ENCODE peak calls at places on chromosome 14, in six cellular contexts. I, E, C, K, J and A are unnamed samples.

GRCh38 chr14:83594874-83595273 is 1935.1 kb upstream of the FLRT2 start:
- DNase-seq in E (no peak), J (no peak), K (peak), C (no peak), I (no peak), A (no peak)

GRCh38 chr14:54902143-54902520 is 494 bp downstream of the GCH1 start:
- DNase-seq in I (peak), C (peak), E (peak), J (peak), K (peak), A (peak)

GRCh38 chr14:80278293-80279037 is 67.2 kb upstream of the DIO2 start:
- DNase-seq in J (no peak), K (no peak), C (peak), I (peak), E (peak), A (no peak)

GRCh38 chr14:104687601-104688504 is 1.6 kb upstream of the INF2 start:
- DNase-seq in E (peak), J (no peak), I (peak), K (peak), C (peak), A (peak)

GRCh38 chr14:84963518-84963917 is 566.4 kb upstream of the FLRT2 start:
- DNase-seq in E (peak), J (no peak), K (no peak), C (no peak), I (no peak), A (no peak)

GRCh38 chr14:102914474-102915291 is 7.8 kb upstream of the AMN start:
- DNase-seq in C (no peak), E (no peak), J (no peak), I (no peak), K (no peak), A (no peak)

GRCh38 chr14:29805415-29806123 is 122.1 kb downstream of the PRKD1 start:
- DNase-seq in J (no peak), E (peak), I (peak), C (peak), K (no peak), A (no peak)

GRCh38 chr14:60654303-60654925 is 5.1 kb upstream of the SIX1 start:
- DNase-seq in I (no peak), E (peak), C (no peak), J (no peak), K (peak), A (no peak)

GRCh38 chr14:96727490-96727889 is 69.7 kb upstream of the VRK1 start:
- DNase-seq in J (no peak), C (no peak), K (no peak), I (no peak), E (no peak), A (no peak)

GRCh38 chr14:42633504-42634095 is 1026.9 kb downstream of the LRFN5 start:
- DNase-seq in C (no peak), J (no peak), E (no peak), I (no peak), K (no peak), A (no peak)

GRCh38 chr14:85037411-85037810 is 492.5 kb upstream of the FLRT2 start:
- DNase-seq in J (no peak), C (no peak), I (no peak), K (no peak), E (no peak), A (no peak)

GRCh38 chr14:58978336-58978735 is 210.1 kb upstream of the DAAM1 start:
- DNase-seq in C (peak), I (no peak), J (no peak), K (no peak), E (no peak), A (no peak)

GRCh38 chr14:77241955-77242354 is 29.1 kb downstream of the NGB start:
- DNase-seq in J (no peak), C (no peak), I (no peak), E (no peak), K (peak), A (no peak)

GRCh38 chr14:54881235-54881760 is 21.3 kb downstream of the GCH1 start:
- DNase-seq in I (no peak), K (no peak), E (no peak), J (no peak), C (no peak), A (no peak)

GRCh38 chr14:29458547-29458946 is 469.1 kb downstream of the PRKD1 start:
- DNase-seq in C (no peak), E (no peak), K (no peak), I (no peak), J (no peak), A (no peak)

GRCh38 chr14:95832012-95832411 is 44.6 kb upstream of the TUNAR start:
- DNase-seq in E (no peak), C (no peak), K (no peak), J (no peak), I (no peak), A (no peak)

GRCh38 chr14:100025111-100025510 is 40.1 kb upstream of the EVL start:
- DNase-seq in J (no peak), K (peak), C (no peak), E (peak), I (peak), A (no peak)

GRCh38 chr14:44846232-44846824 is 115.4 kb downstream of the KLHL28 start:
- DNase-seq in E (peak), I (no peak), C (no peak), J (no peak), K (peak), A (no peak)

GRCh38 chr14:80364274-80364673 is 153.0 kb upstream of the DIO2 start:
- DNase-seq in E (peak), J (no peak), I (no peak), C (no peak), K (peak), A (no peak)

GRCh38 chr14:32711103-32711680 is 227.5 kb upstream of the NPAS3 start:
- DNase-seq in I (no peak), C (no peak), E (peak), K (peak), J (no peak), A (no peak)

GRCh38 chr14:61891251-61891650 is 129.0 kb downstream of the SNAPC1 start:
- DNase-seq in I (no peak), K (peak), J (no peak), E (no peak), C (no peak), A (no peak)

GRCh38 chr14:56491299-56492285 is 88.0 kb upstream of the TMEM260 start:
- DNase-seq in C (no peak), J (no peak), K (peak), E (peak), I (no peak), A (peak)

GRCh38 chr14:100709252-100709955 is 17.3 kb upstream of the DLK1 start:
- DNase-seq in E (peak), K (peak), I (no peak), C (no peak), J (no peak), A (no peak)

GRCh38 chr14:70934502-70935134 is 27.4 kb downstream of the PCNX1 start:
- DNase-seq in C (no peak), E (peak), J (no peak), K (no peak), I (no peak), A (no peak)

GRCh38 chr14:50837271-50837670 is 6.3 kb upstream of the NIN start:
- DNase-seq in J (no peak), I (no peak), K (no peak), E (no peak), C (no peak), A (no peak)

GRCh38 chr14:34710744-34711143 is 3.6 kb downstream of the CFL2 start:
- DNase-seq in C (no peak), J (no peak), I (no peak), E (no peak), K (no peak), A (no peak)

GRCh38 chr14:100832311-100832960 is 6.5 kb downstream of the MEG3 start:
- DNase-seq in C (no peak), E (no peak), J (no peak), I (no peak), K (peak), A (no peak)

GRCh38 chr14:94109915-94110250 is 653 bp upstream of the IFI27 start:
- DNase-seq in J (no peak), I (no peak), E (no peak), C (no peak), K (no peak), A (no peak)

GRCh38 chr14:32469388-32470160 is 140.5 kb downstream of the AKAP6 start:
- DNase-seq in E (peak), J (no peak), K (peak), I (no peak), C (no peak), A (no peak)

GRCh38 chr14:102749393-102749792 is 27.9 kb upstream of the TRAF3 start:
- DNase-seq in C (no peak), J (no peak), I (no peak), K (no peak), E (no peak), A (no peak)

GRCh38 chr14:88950069-88950468 is 125.6 kb downstream of the TTC8 start:
- DNase-seq in K (peak), C (no peak), E (no peak), J (no peak), I (no peak), A (no peak)

GRCh38 chr14:76763362-76764041 is 2.2 kb downstream of the VASH1 start:
- DNase-seq in I (no peak), J (no peak), E (no peak), K (no peak), C (peak), A (no peak)

GRCh38 chr14:70811578-70811977 is 2.3 kb upstream of the MAP3K9 start:
- DNase-seq in C (no peak), K (no peak), J (no peak), I (no peak), E (no peak), A (no peak)

GRCh38 chr14:98819132-98819866 is 452.7 kb downstream of the BCL11B start:
- DNase-seq in I (no peak), K (peak), J (no peak), C (no peak), E (peak), A (peak)

GRCh38 chr14:21467620-21468019 is 9.1 kb downstream of the RAB2B start:
- DNase-seq in K (no peak), E (no peak), J (no peak), C (no peak), I (no peak), A (no peak)

GRCh38 chr14:80388980-80389711 is 177.8 kb upstream of the DIO2 start:
- DNase-seq in I (no peak), E (no peak), C (no peak), J (no peak), K (no peak), A (no peak)

GRCh38 chr14:53894456-53894855 is 62.2 kb downstream of the BMP4 start:
- DNase-seq in J (no peak), K (no peak), C (no peak), E (no peak), I (no peak), A (no peak)

DNA sequence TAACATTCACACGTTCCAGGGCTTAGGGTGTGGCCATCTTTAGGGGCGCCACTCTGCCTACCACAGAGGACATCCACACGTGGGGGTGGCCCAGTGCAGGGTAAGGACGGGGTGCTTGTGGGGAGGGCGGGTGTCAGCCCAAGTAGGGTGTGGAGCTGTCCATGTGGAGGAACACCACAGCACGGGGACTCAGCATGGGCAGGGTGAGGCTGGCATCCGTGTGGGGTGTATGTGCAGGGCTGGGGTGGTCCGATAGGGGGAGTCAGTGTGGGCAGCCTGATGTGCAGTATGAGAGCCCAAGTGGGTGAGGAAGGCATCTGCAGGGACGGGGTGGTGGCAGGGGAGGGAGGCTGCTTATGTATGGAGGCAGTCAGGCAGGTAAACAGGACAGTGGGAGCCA is 17.7 kb downstream of the PSMC1 start:
- DNase-seq in I (no peak), E (no peak), K (no peak), J (no peak), C (no peak), A (no peak)
- TF ChIP-seq CTCF in I (no peak), E (no peak), K (peak), J (no peak), C (no peak), A (no peak)

GRCh38 chr14:52015411-52016030 is 26.2 kb downstream of the RTRAF start:
- DNase-seq in K (peak), E (peak), C (no peak), J (no peak), I (peak), A (no peak)
- TF ChIP-seq CTCF in K (peak), E (peak), C (peak), J (no peak), I (peak), A (peak)

GRCh38 chr14:69363055-69363454 is 35.0 kb downstream of the ERH start:
- DNase-seq in J (no peak), C (peak), I (no peak), E (peak), K (peak), A (no peak)
- TF ChIP-seq CTCF in J (no peak), C (peak), I (peak), E (peak), K (peak), A (peak)

DNA sequence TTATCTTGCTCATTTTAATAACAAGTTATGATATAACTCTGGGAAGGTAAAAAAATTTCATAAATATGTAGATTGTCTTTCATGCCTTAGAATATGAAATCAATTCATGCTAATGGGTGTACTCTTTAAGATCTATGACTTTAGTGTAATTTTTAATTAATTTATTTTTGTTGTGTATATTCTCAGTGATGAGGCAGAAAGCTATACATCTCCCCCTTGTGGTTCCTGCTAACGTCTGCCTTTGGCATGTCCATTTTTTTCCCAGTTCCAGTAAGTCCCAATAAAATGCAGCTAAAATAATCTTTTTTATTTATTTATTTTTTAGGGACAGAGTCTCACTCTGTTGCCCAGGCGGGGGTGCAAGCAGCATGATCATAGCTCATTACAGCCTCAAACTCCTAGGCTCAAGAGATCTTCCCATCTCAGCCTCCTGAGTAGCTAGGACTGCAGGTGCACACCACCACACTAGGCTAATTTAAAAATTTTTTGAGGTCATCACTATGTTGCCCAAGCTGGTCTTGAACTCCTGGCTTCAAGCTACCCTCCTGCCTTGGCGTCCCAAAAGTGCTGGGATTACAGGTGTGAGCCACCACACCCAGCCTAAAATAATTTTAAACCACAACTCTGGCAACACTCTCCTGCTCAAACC is 3.3 kb upstream of the CHURC1 start:
- DNase-seq in C (no peak), I (no peak), K (peak), E (peak), J (no peak), A (no peak)
- TF ChIP-seq CTCF in C (peak), I (peak), K (peak), E (peak), J (peak), A (peak)

GRCh38 chr14:74762917-74763802 is at the start of gene YLPM1:
- DNase-seq in J (peak), K (peak), C (peak), E (peak), I (peak), A (peak)
- TF ChIP-seq CTCF in J (peak), K (peak), C (peak), E (peak), I (peak), A (peak)

GRCh38 chr14:23301969-23302289 is 730 bp downstream of the PPP1R3E start:
- DNase-seq in C (no peak), J (no peak), I (no peak), E (no peak), K (no peak), A (no peak)

GRCh38 chr14:23299986-23300686 is 2.5 kb downstream of the PPP1R3E start:
- DNase-seq in C (no peak), I (no peak), K (no peak), J (no peak), E (no peak), A (no peak)

GRCh38 chr14:23300687-23301223 is 1.9 kb downstream of the PPP1R3E start:
- DNase-seq in I (no peak), J (peak), K (peak), E (peak), C (peak), A (no peak)

GRCh38 chr14:23301288-23301968 is 1.2 kb downstream of the PPP1R3E start:
- DNase-seq in J (peak), E (peak), I (peak), K (peak), C (peak), A (peak)

DNA sequence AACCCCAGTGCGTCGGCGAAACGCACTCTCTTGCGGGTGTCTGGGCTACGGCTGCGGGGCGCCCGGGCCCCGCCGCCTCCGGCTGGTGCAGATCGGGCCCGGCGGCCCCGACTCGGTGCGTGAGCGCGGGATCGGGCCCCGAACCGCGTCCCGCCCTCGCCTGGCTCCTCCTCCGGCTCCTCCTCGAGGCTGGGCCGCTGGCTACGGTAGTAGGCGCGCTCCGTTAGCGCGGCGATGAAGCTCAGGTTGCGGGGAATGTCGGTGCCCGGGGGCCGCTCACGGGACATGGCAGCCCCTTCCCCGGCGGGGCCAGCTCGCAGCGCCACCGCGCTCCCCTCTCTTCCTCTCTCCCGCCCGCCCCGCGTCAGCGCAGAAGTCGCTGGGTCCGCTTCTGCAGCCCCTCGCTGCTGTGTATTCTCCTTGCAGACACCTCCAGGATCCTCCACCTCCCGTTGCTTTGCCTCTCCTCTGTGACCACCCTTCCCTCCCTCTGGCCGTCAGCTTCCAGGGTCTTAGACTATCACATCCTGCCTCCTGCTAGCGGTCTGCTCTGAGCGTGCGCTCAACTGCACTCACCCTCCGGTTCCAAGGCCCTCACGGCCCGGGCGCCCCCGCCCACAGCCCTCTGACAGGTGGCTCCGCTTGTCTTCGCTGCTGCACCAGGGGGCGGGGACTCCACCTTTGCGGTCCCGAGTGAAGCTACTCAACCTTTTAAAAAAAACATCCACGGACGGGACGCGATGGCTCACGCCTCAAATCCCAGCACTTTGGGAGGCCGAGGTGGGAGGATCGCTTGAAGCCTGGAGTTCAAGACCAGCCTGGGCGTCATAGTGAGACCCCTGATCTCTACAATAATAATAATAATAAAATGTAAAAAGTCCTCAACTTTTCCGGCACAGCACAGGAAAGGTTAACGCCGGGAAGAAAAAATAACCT is at the start of gene PPP1R3E:
- DNase-seq in E (peak), C (peak), J (peak), K (peak), I (peak), A (peak)
- TF ChIP-seq CTCF in E (no peak), C (no peak), J (no peak), K (no peak), I (no peak), A (no peak)

GRCh38 chr14:64636980-64637429 is 67.2 kb upstream of the PLEKHG3 start:
- DNase-seq in K (no peak), I (no peak), J (no peak), E (no peak), C (no peak), A (no peak)
- TF ChIP-seq CTCF in K (peak), I (peak), J (peak), E (no peak), C (no peak), A (no peak)

DNA sequence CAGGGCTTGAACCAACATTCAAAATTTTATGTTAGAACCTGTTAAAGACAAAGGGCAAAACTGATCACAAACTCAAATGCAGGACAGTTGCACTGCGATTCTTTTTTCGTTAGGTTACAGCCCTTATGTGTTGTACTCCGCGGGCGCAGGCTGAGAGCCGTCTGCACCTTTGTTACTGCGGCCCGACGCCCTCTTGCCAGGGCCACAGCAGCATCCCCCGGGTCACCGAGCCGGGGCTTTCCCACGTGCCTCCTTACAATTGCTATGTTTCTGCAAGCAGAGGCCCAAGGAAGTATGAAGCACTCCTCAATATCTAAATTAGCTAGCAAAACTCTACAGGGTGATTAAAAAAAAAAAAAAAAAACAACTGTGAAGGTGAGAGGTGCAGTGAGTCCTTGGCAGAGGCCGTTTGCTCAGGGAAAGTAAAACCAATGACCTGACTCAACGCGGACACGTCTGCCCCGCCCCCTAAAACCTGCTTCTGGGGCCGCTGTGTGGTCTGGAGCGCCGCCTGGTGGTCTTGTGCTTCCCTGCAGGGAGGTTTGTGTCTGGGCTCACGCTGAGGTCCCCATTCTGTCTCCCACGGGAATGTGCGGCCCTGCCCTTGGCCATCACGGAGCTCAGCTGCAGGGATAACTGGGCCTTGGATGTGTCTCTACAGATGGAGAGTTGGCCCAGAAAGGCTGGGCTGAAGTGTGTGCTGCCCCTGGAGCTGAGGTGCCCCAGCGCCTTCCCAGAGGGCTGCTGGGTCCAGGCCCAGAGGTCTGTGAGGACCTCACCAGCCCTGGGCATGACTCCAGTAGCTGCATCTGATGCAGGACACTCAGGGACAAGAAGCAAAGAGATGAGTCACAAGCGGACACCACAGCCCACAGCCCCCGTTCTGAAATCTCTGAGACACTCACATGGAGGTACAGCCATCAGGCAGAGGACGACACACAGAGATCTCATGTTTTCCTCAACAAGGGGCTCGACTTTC is 418.5 kb downstream of the TMEM121 start:
- DNase-seq in E (no peak), C (no peak), I (peak), J (peak), K (no peak), A (no peak)
- TF ChIP-seq CTCF in E (no peak), C (peak), I (peak), J (peak), K (no peak), A (no peak)